ENCODE peak calls at places on chromosomes 11 and 22, in nine cellular contexts. L is body of pancreas; T is suprapubic skin; Z is heart right ventricle; B is ovary; U is PC-3; K is sigmoid colon; N is CD8-positive, alpha-beta memory T cell; F is WERI-Rb-1. D is an unnamed sample.

GRCh38 chr11:73077454-73077853 is 64.7 kb downstream of the FCHSD2 start:
- DNase-seq in L (no peak), T (no peak), Z (no peak), B (no peak), U (no peak), K (no peak), N (no peak), F (no peak), D (no peak)

GRCh38 chr11:19868281-19868821 is 155.7 kb downstream of the NAV2 start:
- DNase-seq in L (no peak), T (peak; percentile 68), Z (peak; percentile 86), B (no peak), U (peak; percentile 33), K (peak; percentile 80), N (no peak), F (no peak), D (no peak)

GRCh38 chr11:76628408-76628947 is 42.1 kb downstream of the LRRC32 start:
- DNase-seq in L (no peak), T (no peak), Z (no peak), B (no peak), U (no peak), K (peak; percentile 52), N (no peak), F (no peak), D (no peak)

GRCh38 chr22:22721681-22722309 is 77.4 kb downstream of the GGTLC2 start:
- DNase-seq in L (no peak), T (no peak), Z (no peak), B (peak; percentile 57), U (peak; percentile 68), K (no peak), N (peak; percentile 27), F (no peak), D (no peak)

GRCh38 chr11:44143987-44144909 is 48.8 kb downstream of the EXT2 start:
- DNase-seq in L (no peak), T (no peak), Z (no peak), B (no peak), U (peak; percentile 95), K (no peak), N (no peak), F (no peak), D (no peak)

GRCh38 chr11:115500547-115501503 is 3.4 kb downstream of the CADM1 start:
- DNase-seq in L (no peak), T (no peak), Z (no peak), B (no peak), U (no peak), K (no peak), N (no peak), F (peak; percentile 23), D (no peak)

GRCh38 chr11:119334173-119334930 is at the start of gene RNF26:
- DNase-seq in L (peak; percentile 96), T (peak; percentile 98), Z (peak; percentile 97), B (peak; percentile 94), U (peak; percentile 99), K (peak; percentile 99), N (peak; percentile 88), F (no peak), D (peak; percentile 99)

GRCh38 chr11:65524747-65525658 is at the start of gene SCYL1:
- DNase-seq in L (peak; percentile 83), T (peak; percentile 87), Z (peak; percentile 78), B (peak; percentile 81), U (peak; percentile 70), K (peak; percentile 93), N (peak; percentile 76), F (peak; percentile 77), D (peak; percentile 99)

GRCh38 chr11:65355776-65356393 is 1.3 kb downstream of the TIGD3 start:
- DNase-seq in L (no peak), T (peak; percentile 69), Z (no peak), B (peak; percentile 48), U (no peak), K (peak; percentile 73), N (no peak), F (no peak), D (peak; percentile 63)

GRCh38 chr11:38014405-38014804 is 1416.4 kb upstream of the RAG2 start:
- DNase-seq in L (no peak), T (no peak), Z (no peak), B (no peak), U (no peak), K (no peak), N (no peak), F (no peak), D (no peak)

GRCh38 chr11:71977743-71978418 is 20.8 kb upstream of the IL18BP start:
- DNase-seq in L (peak; percentile 67), T (no peak), Z (peak; percentile 45), B (peak; percentile 34), U (peak; percentile 81), K (peak; percentile 68), N (peak; percentile 24), F (no peak), D (peak; percentile 62)

GRCh38 chr11:128361451-128362020 is 225.8 kb downstream of the ETS1 start:
- DNase-seq in L (no peak), T (no peak), Z (no peak), B (no peak), U (peak; percentile 58), K (no peak), N (no peak), F (no peak), D (no peak)

GRCh38 chr22:37534445-37534844 is 15.2 kb upstream of the CARD10 start:
- DNase-seq in L (no peak), T (no peak), Z (no peak), B (no peak), U (no peak), K (no peak), N (no peak), F (no peak), D (no peak)

GRCh38 chr22:48957311-48957986 is 870.2 kb downstream of the BRD1 start:
- DNase-seq in L (no peak), T (peak; percentile 44), Z (no peak), B (no peak), U (no peak), K (no peak), N (no peak), F (no peak), D (peak; percentile 46)

GRCh38 chr11:70462818-70463477 is 64.6 kb downstream of the CTTN start:
- DNase-seq in L (no peak), T (no peak), Z (no peak), B (no peak), U (no peak), K (no peak), N (no peak), F (no peak), D (peak; percentile 81)

GRCh38 chr11:8095831-8096522 is 15.0 kb downstream of the TUB start:
- DNase-seq in L (no peak), T (peak; percentile 21), Z (no peak), B (no peak), U (no peak), K (peak; percentile 39), N (no peak), F (no peak), D (no peak)

GRCh38 chr11:87421422-87421821 is 383.7 kb downstream of the TMEM135 start:
- DNase-seq in L (peak; percentile 24), T (no peak), Z (peak; percentile 67), B (no peak), U (peak; percentile 97), K (no peak), N (no peak), F (peak; percentile 62), D (peak; percentile 61)

GRCh38 chr11:67408437-67409200 is 4.7 kb downstream of the TBC1D10C start:
- DNase-seq in L (no peak), T (no peak), Z (no peak), B (no peak), U (no peak), K (no peak), N (no peak), F (no peak), D (no peak)

GRCh38 chr11:74568028-74568427 is 24.4 kb upstream of the POLD3 start:
- DNase-seq in L (no peak), T (no peak), Z (no peak), B (no peak), U (no peak), K (no peak), N (no peak), F (no peak), D (no peak)
- H3K36me3 ChIP-seq in L (no peaks in the 10 kb centered on the region), T (no peaks in the 10 kb centered on the region), Z (no peaks in the 10 kb centered on the region), B (no peaks in the 10 kb centered on the region), U (no peaks in the 10 kb centered on the region), K (no peaks in the 10 kb centered on the region), N (no peaks in the 10 kb centered on the region), F (no peaks in the 10 kb centered on the region), D (no peaks in the 10 kb centered on the region)

GRCh38 chr11:131137046-131137445 is 220.8 kb upstream of the SNX19 start:
- DNase-seq in L (no peak), T (no peak), Z (no peak), B (no peak), U (no peak), K (no peak), N (no peak), F (no peak), D (no peak)
- H3K4me3 ChIP-seq in L (no peak overlapping the region), T (no peak overlapping the region), Z (no peak overlapping the region), B (no peak overlapping the region), U (no peak overlapping the region), K (no peak overlapping the region), N (no peak overlapping the region), F (no peak overlapping the region), D (no peak overlapping the region)

GRCh38 chr11:11493698-11494097 is 128.1 kb downstream of the GALNT18 start:
- DNase-seq in L (no peak), T (no peak), Z (no peak), B (no peak), U (no peak), K (no peak), N (no peak), F (no peak), D (no peak)

GRCh38 chr11:11491589-11491988 is 130.2 kb downstream of the GALNT18 start:
- DNase-seq in L (no peak), T (no peak), Z (no peak), B (no peak), U (no peak), K (no peak), N (no peak), F (no peak), D (no peak)

GRCh38 chr11:11494348-11494747 is 127.5 kb downstream of the GALNT18 start:
- DNase-seq in L (no peak), T (no peak), Z (no peak), B (no peak), U (no peak), K (no peak), N (no peak), F (no peak), D (no peak)

GRCh38 chr11:11486423-11486822 is 133.4 kb upstream of the CSNK2A3 start:
- DNase-seq in L (no peak), T (no peak), Z (no peak), B (no peak), U (no peak), K (no peak), N (no peak), F (no peak), D (no peak)

GRCh38 chr11:11491014-11491413 is 130.8 kb downstream of the GALNT18 start:
- DNase-seq in L (no peak), T (no peak), Z (no peak), B (no peak), U (no peak), K (no peak), N (no peak), F (no peak), D (no peak)
- H3K27me3 ChIP-seq in L (no peaks in the 10 kb centered on the region), T (no peaks in the 10 kb centered on the region), Z (no peaks in the 10 kb centered on the region), B (no peaks in the 10 kb centered on the region), U (no peaks in the 10 kb centered on the region), K (no peaks in the 10 kb centered on the region), N (no peaks in the 10 kb centered on the region), F (no peaks in the 10 kb centered on the region), D (no peaks in the 10 kb centered on the region)

DNA sequence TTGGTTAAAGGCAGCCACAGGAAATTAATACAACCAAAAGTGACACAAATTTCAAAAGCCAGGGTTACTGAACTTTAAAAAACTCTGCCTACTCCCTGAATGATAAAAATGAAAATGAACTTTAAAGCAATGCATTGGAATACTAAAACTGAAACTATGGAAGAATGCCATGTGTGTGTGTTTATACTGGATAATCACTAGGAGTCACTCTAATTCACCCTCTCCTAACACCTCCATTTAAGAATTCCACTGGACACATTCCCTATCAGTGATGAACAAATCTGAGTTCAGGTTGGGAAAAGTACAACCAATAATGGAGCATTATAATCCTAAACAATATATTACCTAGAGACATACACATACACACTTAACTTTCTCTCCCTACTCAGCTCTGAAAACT is 27.5 kb upstream of the PLAAT3 start:
- DNase-seq in L (no peak), T (no peak), Z (no peak), B (no peak), U (no peak), K (no peak), N (no peak), F (no peak), D (no peak)
- H3K36me3 ChIP-seq in L (peaks cover 13% of the 10 kb centered on the region), T (peaks cover 61% of the 10 kb centered on the region), Z (peaks cover 89% of the 10 kb centered on the region), B (no peaks in the 10 kb centered on the region), U (peaks cover 45% of the 10 kb centered on the region), K (peaks cover 12% of the 10 kb centered on the region), N (peaks cover 15% of the 10 kb centered on the region), F (no peaks in the 10 kb centered on the region), D (peaks cover 9% of the 10 kb centered on the region)